ENCODE peak calls at places on chromosomes 3 and 15, in ten cellular contexts. One of them, this sample, is unnamed.

GRCh38 chr3:184235381-184236032 is 6.1 kb downstream of the VWA5B2 start:
- DNase-seq in MM.1S: no peak
- DNase-seq in AG20443: no peak
- DNase-seq in PC-9: no peak
- DNase-seq in fibroblast of pulmonary artery: no peak
- DNase-seq in Calu3: no peak
- DNase-seq in HS-27A: no peak
- DNase-seq in stimulated activated effector memory CD8-positive, alpha-beta T cell treated with anti-CD3 and anti-CD28 coated beads, Interleukin-12 subunit alpha, Interleukin-12 subunit beta, amount 100 ng/mL, for 72 hours: no peak
- DNase-seq in heart right ventricle: no peak
- DNase-seq in NCI-H1105 treated with DMSO at 0.1 percent for 48 hours: no peak
- DNase-seq in this sample: no peak

GRCh38 chr15:34243226-34243625 is 18.4 kb downstream of the EMC4 start:
- DNase-seq in MM.1S: no peak
- DNase-seq in AG20443: no peak
- DNase-seq in PC-9: no peak
- DNase-seq in fibroblast of pulmonary artery: peak; percentile 21
- DNase-seq in Calu3: no peak
- DNase-seq in HS-27A: no peak
- DNase-seq in stimulated activated effector memory CD8-positive, alpha-beta T cell treated with anti-CD3 and anti-CD28 coated beads, Interleukin-12 subunit alpha, Interleukin-12 subunit beta, amount 100 ng/mL, for 72 hours: no peak
- DNase-seq in heart right ventricle: no peak
- DNase-seq in NCI-H1105 treated with DMSO at 0.1 percent for 48 hours: no peak
- DNase-seq in this sample: no peak

GRCh38 chr3:39513801-39514369 is 46.4 kb downstream of the MOBP start:
- DNase-seq in MM.1S: no peak
- DNase-seq in AG20443: no peak
- DNase-seq in PC-9: no peak
- DNase-seq in fibroblast of pulmonary artery: no peak
- DNase-seq in Calu3: no peak
- DNase-seq in HS-27A: no peak
- DNase-seq in stimulated activated effector memory CD8-positive, alpha-beta T cell treated with anti-CD3 and anti-CD28 coated beads, Interleukin-12 subunit alpha, Interleukin-12 subunit beta, amount 100 ng/mL, for 72 hours: no peak
- DNase-seq in heart right ventricle: no peak
- DNase-seq in NCI-H1105 treated with DMSO at 0.1 percent for 48 hours: no peak
- DNase-seq in this sample: no peak

GRCh38 chr15:55799287-55800212 is 56.6 kb upstream of the PRTG start:
- DNase-seq in MM.1S: no peak
- DNase-seq in AG20443: peak; percentile 55
- DNase-seq in PC-9: no peak
- DNase-seq in fibroblast of pulmonary artery: peak; percentile 70
- DNase-seq in Calu3: peak; percentile 82
- DNase-seq in HS-27A: no peak
- DNase-seq in stimulated activated effector memory CD8-positive, alpha-beta T cell treated with anti-CD3 and anti-CD28 coated beads, Interleukin-12 subunit alpha, Interleukin-12 subunit beta, amount 100 ng/mL, for 72 hours: peak; percentile 58
- DNase-seq in heart right ventricle: peak; percentile 17
- DNase-seq in NCI-H1105 treated with DMSO at 0.1 percent for 48 hours: peak; percentile 40
- DNase-seq in this sample: peak; percentile 82

GRCh38 chr3:26712211-26713026 is 89.8 kb downstream of the LRRC3B start:
- DNase-seq in MM.1S: peak; percentile 72
- DNase-seq in AG20443: peak; percentile 20
- DNase-seq in PC-9: no peak
- DNase-seq in fibroblast of pulmonary artery: peak; percentile 23
- DNase-seq in Calu3: peak; percentile 6
- DNase-seq in HS-27A: peak; percentile 2
- DNase-seq in stimulated activated effector memory CD8-positive, alpha-beta T cell treated with anti-CD3 and anti-CD28 coated beads, Interleukin-12 subunit alpha, Interleukin-12 subunit beta, amount 100 ng/mL, for 72 hours: no peak
- DNase-seq in heart right ventricle: peak; percentile 10
- DNase-seq in NCI-H1105 treated with DMSO at 0.1 percent for 48 hours: peak; percentile 47
- DNase-seq in this sample: peak; percentile 73

GRCh38 chr3:16181361-16181760 is 6.9 kb downstream of the GALNT15 start:
- DNase-seq in MM.1S: no peak
- DNase-seq in AG20443: peak; percentile 73
- DNase-seq in PC-9: no peak
- DNase-seq in fibroblast of pulmonary artery: no peak
- DNase-seq in Calu3: no peak
- DNase-seq in HS-27A: no peak
- DNase-seq in stimulated activated effector memory CD8-positive, alpha-beta T cell treated with anti-CD3 and anti-CD28 coated beads, Interleukin-12 subunit alpha, Interleukin-12 subunit beta, amount 100 ng/mL, for 72 hours: no peak
- DNase-seq in heart right ventricle: no peak
- DNase-seq in NCI-H1105 treated with DMSO at 0.1 percent for 48 hours: no peak
- DNase-seq in this sample: no peak

GRCh38 chr3:29746163-29746562 is 465.3 kb downstream of the RBMS3 start:
- DNase-seq in MM.1S: no peak
- DNase-seq in AG20443: no peak
- DNase-seq in PC-9: no peak
- DNase-seq in fibroblast of pulmonary artery: no peak
- DNase-seq in Calu3: no peak
- DNase-seq in HS-27A: no peak
- DNase-seq in stimulated activated effector memory CD8-positive, alpha-beta T cell treated with anti-CD3 and anti-CD28 coated beads, Interleukin-12 subunit alpha, Interleukin-12 subunit beta, amount 100 ng/mL, for 72 hours: no peak
- DNase-seq in heart right ventricle: no peak
- DNase-seq in NCI-H1105 treated with DMSO at 0.1 percent for 48 hours: no peak
- DNase-seq in this sample: no peak

GRCh38 chr3:111538111-111538510 is 3.9 kb upstream of the CD96 start:
- DNase-seq in MM.1S: no peak
- DNase-seq in AG20443: no peak
- DNase-seq in PC-9: no peak
- DNase-seq in fibroblast of pulmonary artery: no peak
- DNase-seq in Calu3: no peak
- DNase-seq in HS-27A: no peak
- DNase-seq in stimulated activated effector memory CD8-positive, alpha-beta T cell treated with anti-CD3 and anti-CD28 coated beads, Interleukin-12 subunit alpha, Interleukin-12 subunit beta, amount 100 ng/mL, for 72 hours: no peak
- DNase-seq in heart right ventricle: no peak
- DNase-seq in NCI-H1105 treated with DMSO at 0.1 percent for 48 hours: no peak
- DNase-seq in this sample: no peak

GRCh38 chr3:55532806-55533205 is 45.7 kb upstream of the WNT5A start:
- DNase-seq in MM.1S: no peak
- DNase-seq in AG20443: no peak
- DNase-seq in PC-9: no peak
- DNase-seq in fibroblast of pulmonary artery: no peak
- DNase-seq in Calu3: no peak
- DNase-seq in HS-27A: no peak
- DNase-seq in stimulated activated effector memory CD8-positive, alpha-beta T cell treated with anti-CD3 and anti-CD28 coated beads, Interleukin-12 subunit alpha, Interleukin-12 subunit beta, amount 100 ng/mL, for 72 hours: no peak
- DNase-seq in heart right ventricle: no peak
- DNase-seq in NCI-H1105 treated with DMSO at 0.1 percent for 48 hours: no peak
- DNase-seq in this sample: no peak

GRCh38 chr15:98599911-98600685 is 48.2 kb upstream of the IGF1R start:
- DNase-seq in MM.1S: no peak
- DNase-seq in AG20443: peak; percentile 58
- DNase-seq in PC-9: no peak
- DNase-seq in fibroblast of pulmonary artery: peak; percentile 77
- DNase-seq in Calu3: peak; percentile 29
- DNase-seq in HS-27A: no peak
- DNase-seq in stimulated activated effector memory CD8-positive, alpha-beta T cell treated with anti-CD3 and anti-CD28 coated beads, Interleukin-12 subunit alpha, Interleukin-12 subunit beta, amount 100 ng/mL, for 72 hours: no peak
- DNase-seq in heart right ventricle: peak; percentile 35
- DNase-seq in NCI-H1105 treated with DMSO at 0.1 percent for 48 hours: no peak
- DNase-seq in this sample: peak; percentile 65

GRCh38 chr3:112115806-112116383 is 17.2 kb downstream of the GCSAM start:
- DNase-seq in MM.1S: no peak
- DNase-seq in AG20443: no peak
- DNase-seq in PC-9: no peak
- DNase-seq in fibroblast of pulmonary artery: no peak
- DNase-seq in Calu3: no peak
- DNase-seq in HS-27A: no peak
- DNase-seq in stimulated activated effector memory CD8-positive, alpha-beta T cell treated with anti-CD3 and anti-CD28 coated beads, Interleukin-12 subunit alpha, Interleukin-12 subunit beta, amount 100 ng/mL, for 72 hours: no peak
- DNase-seq in heart right ventricle: no peak
- DNase-seq in NCI-H1105 treated with DMSO at 0.1 percent for 48 hours: no peak
- DNase-seq in this sample: no peak

GRCh38 chr15:63392355-63393009 is 10.8 kb upstream of the CA12 start:
- DNase-seq in MM.1S: no peak
- DNase-seq in AG20443: no peak
- DNase-seq in PC-9: no peak
- DNase-seq in fibroblast of pulmonary artery: no peak
- DNase-seq in Calu3: no peak
- DNase-seq in HS-27A: no peak
- DNase-seq in stimulated activated effector memory CD8-positive, alpha-beta T cell treated with anti-CD3 and anti-CD28 coated beads, Interleukin-12 subunit alpha, Interleukin-12 subunit beta, amount 100 ng/mL, for 72 hours: no peak
- DNase-seq in heart right ventricle: no peak
- DNase-seq in NCI-H1105 treated with DMSO at 0.1 percent for 48 hours: no peak
- DNase-seq in this sample: no peak

This sample was measured in astrocyte of the hippocampus.